ENCODE peak calls at places on chromosome 6, in five cellular contexts. One of them, this sample, is unnamed.
A peak's percentile ranks its signal among the peaks of the same experiment; 100 is the strongest.

GRCh38 chr6:163630575-163630974 is 216.1 kb downstream of the QKI start:
- DNase-seq in dermis blood vessel endothelial cell: no peak
- DNase-seq in CD4-positive, alpha-beta T cell: no peak
- DNase-seq in OCI-LY7: no peak
- DNase-seq in H7: no peak
- DNase-seq in this sample: no peak

GRCh38 chr6:82704048-82704447 is 340.4 kb downstream of the TPBG start:
- DNase-seq in dermis blood vessel endothelial cell: no peak
- DNase-seq in CD4-positive, alpha-beta T cell: no peak
- DNase-seq in H7: no peak
- DNase-seq in OCI-LY7: no peak
- DNase-seq in this sample: no peak

GRCh38 chr6:39080246-39080875 is 31.8 kb downstream of the GLP1R start:
- DNase-seq in H7: peak; percentile 13
- DNase-seq in dermis blood vessel endothelial cell: no peak
- DNase-seq in OCI-LY7: no peak
- DNase-seq in CD4-positive, alpha-beta T cell: no peak
- DNase-seq in this sample: no peak

GRCh38 chr6:36626636-36627035 is 32.5 kb downstream of the SRSF3 start:
- DNase-seq in dermis blood vessel endothelial cell: no peak
- DNase-seq in CD4-positive, alpha-beta T cell: no peak
- DNase-seq in OCI-LY7: no peak
- DNase-seq in H7: no peak
- DNase-seq in this sample: no peak

GRCh38 chr6:26003102-26003694 is 40.6 kb downstream of the TRIM38 start:
- DNase-seq in OCI-LY7: peak; percentile 52
- DNase-seq in H7: peak; percentile 68
- DNase-seq in dermis blood vessel endothelial cell: peak; percentile 80
- DNase-seq in CD4-positive, alpha-beta T cell: peak; percentile 20
- DNase-seq in this sample: peak; percentile 73

GRCh38 chr6:132919476-132919875 is 105.1 kb downstream of the RPS12 start:
- DNase-seq in H7: no peak
- DNase-seq in OCI-LY7: no peak
- DNase-seq in dermis blood vessel endothelial cell: no peak
- DNase-seq in CD4-positive, alpha-beta T cell: no peak
- DNase-seq in this sample: no peak

GRCh38 chr6:20253021-20253420 is 40.8 kb upstream of the MBOAT1 start:
- DNase-seq in OCI-LY7: no peak
- DNase-seq in CD4-positive, alpha-beta T cell: no peak
- DNase-seq in H7: no peak
- DNase-seq in dermis blood vessel endothelial cell: no peak
- DNase-seq in this sample: no peak

GRCh38 chr6:73339340-73339739 is 14.7 kb downstream of the DPPA5 start:
- DNase-seq in dermis blood vessel endothelial cell: no peak
- DNase-seq in CD4-positive, alpha-beta T cell: no peak
- DNase-seq in OCI-LY7: no peak
- DNase-seq in H7: peak; percentile 60
- DNase-seq in this sample: no peak

GRCh38 chr6:43911625-43912577 is 141.9 kb downstream of the VEGFA start:
- DNase-seq in H7: peak; percentile 49
- DNase-seq in OCI-LY7: no peak
- DNase-seq in CD4-positive, alpha-beta T cell: no peak
- DNase-seq in dermis blood vessel endothelial cell: no peak
- DNase-seq in this sample: no peak

GRCh38 chr6:56574292-56574691 is 68.4 kb downstream of the DST start:
- DNase-seq in OCI-LY7: no peak
- DNase-seq in dermis blood vessel endothelial cell: no peak
- DNase-seq in H7: no peak
- DNase-seq in CD4-positive, alpha-beta T cell: no peak
- DNase-seq in this sample: no peak

GRCh38 chr6:42453649-42454427 is 2.1 kb upstream of the TRERF1 start:
- DNase-seq in dermis blood vessel endothelial cell: peak; percentile 10
- DNase-seq in CD4-positive, alpha-beta T cell: no peak
- DNase-seq in OCI-LY7: no peak
- DNase-seq in H7: peak; percentile 50
- DNase-seq in this sample: peak; percentile 19

GRCh38 chr6:108123516-108123929 is 42.3 kb upstream of the NR2E1 start:
- DNase-seq in H7: no peak
- DNase-seq in CD4-positive, alpha-beta T cell: no peak
- DNase-seq in OCI-LY7: no peak
- DNase-seq in dermis blood vessel endothelial cell: no peak
- DNase-seq in this sample: no peak

GRCh38 chr6:16684896-16685554 is 76.2 kb downstream of the ATXN1 start:
- DNase-seq in dermis blood vessel endothelial cell: peak; percentile 40
- DNase-seq in CD4-positive, alpha-beta T cell: peak; percentile 11
- DNase-seq in H7: no peak
- DNase-seq in OCI-LY7: no peak
- DNase-seq in this sample: no peak

GRCh38 chr6:28105286-28105685 is 19.1 kb upstream of the ZSCAN16 start:
- DNase-seq in CD4-positive, alpha-beta T cell: no peak
- DNase-seq in H7: peak; percentile 48
- DNase-seq in OCI-LY7: peak; percentile 56
- DNase-seq in dermis blood vessel endothelial cell: no peak
- DNase-seq in this sample: peak; percentile 11

GRCh38 chr6:75268121-75268987 is 16.2 kb downstream of the TMEM30A start:
- DNase-seq in CD4-positive, alpha-beta T cell: no peak
- DNase-seq in H7: peak; percentile 28
- DNase-seq in dermis blood vessel endothelial cell: peak; percentile 71
- DNase-seq in OCI-LY7: no peak
- DNase-seq in this sample: no peak

GRCh38 chr6:146481527-146481926 is 62.1 kb upstream of the RAB32 start:
- DNase-seq in CD4-positive, alpha-beta T cell: no peak
- DNase-seq in H7: no peak
- DNase-seq in OCI-LY7: no peak
- DNase-seq in dermis blood vessel endothelial cell: no peak
- DNase-seq in this sample: no peak

GRCh38 chr6:33568826-33569570 is 11.1 kb downstream of the BAK1 start:
- DNase-seq in OCI-LY7: no peak
- DNase-seq in dermis blood vessel endothelial cell: no peak
- DNase-seq in H7: peak; percentile 10
- DNase-seq in CD4-positive, alpha-beta T cell: no peak
- DNase-seq in this sample: no peak

GRCh38 chr6:68635706-68636513 is 828 bp downstream of the ADGRB3 start:
- DNase-seq in H7: no peak
- DNase-seq in dermis blood vessel endothelial cell: peak; percentile 10
- DNase-seq in OCI-LY7: no peak
- DNase-seq in CD4-positive, alpha-beta T cell: no peak
- DNase-seq in this sample: peak; percentile 54

GRCh38 chr6:14811760-14812428 is 434.0 kb upstream of the JARID2 start:
- DNase-seq in H7: no peak
- DNase-seq in OCI-LY7: no peak
- DNase-seq in dermis blood vessel endothelial cell: no peak
- DNase-seq in CD4-positive, alpha-beta T cell: no peak
- DNase-seq in this sample: no peak

GRCh38 chr6:12344949-12345693 is 55.0 kb downstream of the EDN1 start:
- DNase-seq in H7: no peak
- DNase-seq in dermis blood vessel endothelial cell: no peak
- DNase-seq in OCI-LY7: no peak
- DNase-seq in CD4-positive, alpha-beta T cell: no peak
- DNase-seq in this sample: no peak

GRCh38 chr6:36769676-36770499 is 69.4 kb downstream of the CPNE5 start:
- DNase-seq in OCI-LY7: peak; percentile 42
- DNase-seq in CD4-positive, alpha-beta T cell: no peak
- DNase-seq in H7: no peak
- DNase-seq in dermis blood vessel endothelial cell: peak; percentile 62
- DNase-seq in this sample: no peak

GRCh38 chr6:77368660-77369313 is 94.5 kb downstream of the HTR1B start:
- DNase-seq in dermis blood vessel endothelial cell: peak; percentile 4
- DNase-seq in OCI-LY7: no peak
- DNase-seq in H7: no peak
- DNase-seq in CD4-positive, alpha-beta T cell: no peak
- DNase-seq in this sample: no peak

GRCh38 chr6:150325093-150325772 is 43.6 kb upstream of the IYD start:
- DNase-seq in CD4-positive, alpha-beta T cell: no peak
- DNase-seq in H7: no peak
- DNase-seq in OCI-LY7: no peak
- DNase-seq in dermis blood vessel endothelial cell: no peak
- DNase-seq in this sample: no peak

GRCh38 chr6:158109744-158110143 is 58.3 kb downstream of the SERAC1 start:
- DNase-seq in CD4-positive, alpha-beta T cell: no peak
- DNase-seq in dermis blood vessel endothelial cell: no peak
- DNase-seq in OCI-LY7: no peak
- DNase-seq in H7: no peak
- DNase-seq in this sample: no peak

GRCh38 chr6:116047173-116047933 is 13.3 kb downstream of the FRK start:
- DNase-seq in OCI-LY7: peak; percentile 39
- DNase-seq in dermis blood vessel endothelial cell: no peak
- DNase-seq in CD4-positive, alpha-beta T cell: no peak
- DNase-seq in H7: no peak
- DNase-seq in this sample: no peak

GRCh38 chr6:53020005-53020744 is 25.1 kb upstream of the GSTA4 start:
- DNase-seq in H7: no peak
- DNase-seq in CD4-positive, alpha-beta T cell: no peak
- DNase-seq in OCI-LY7: no peak
- DNase-seq in dermis blood vessel endothelial cell: no peak
- DNase-seq in this sample: no peak

GRCh38 chr6:11918021-11918738 is 93.9 kb upstream of the HIVEP1 start:
- DNase-seq in dermis blood vessel endothelial cell: peak; percentile 12
- DNase-seq in CD4-positive, alpha-beta T cell: no peak
- DNase-seq in OCI-LY7: no peak
- DNase-seq in H7: no peak
- DNase-seq in this sample: peak; percentile 15

GRCh38 chr6:21299216-21299615 is 294.3 kb upstream of the SOX4 start:
- DNase-seq in CD4-positive, alpha-beta T cell: no peak
- DNase-seq in H7: no peak
- DNase-seq in dermis blood vessel endothelial cell: no peak
- DNase-seq in OCI-LY7: no peak
- DNase-seq in this sample: no peak

GRCh38 chr6:109295766-109296156 is 86.5 kb downstream of the CD164 start:
- DNase-seq in CD4-positive, alpha-beta T cell: no peak
- DNase-seq in OCI-LY7: no peak
- DNase-seq in dermis blood vessel endothelial cell: no peak
- DNase-seq in H7: no peak
- DNase-seq in this sample: no peak

GRCh38 chr6:147390909-147391536 is 117.5 kb upstream of the SAMD5 start:
- DNase-seq in OCI-LY7: peak; percentile 25
- DNase-seq in dermis blood vessel endothelial cell: peak; percentile 51
- DNase-seq in H7: peak; percentile 4
- DNase-seq in CD4-positive, alpha-beta T cell: no peak
- DNase-seq in this sample: peak; percentile 68

GRCh38 chr6:160015778-160016684 is 47.1 kb downstream of the IGF2R start:
- DNase-seq in OCI-LY7: no peak
- DNase-seq in CD4-positive, alpha-beta T cell: peak; percentile 29
- DNase-seq in dermis blood vessel endothelial cell: no peak
- DNase-seq in H7: no peak
- DNase-seq in this sample: no peak

GRCh38 chr6:83536034-83536646 is 23.8 kb downstream of the PRSS35 start:
- DNase-seq in H7: peak; percentile 21
- DNase-seq in OCI-LY7: peak; percentile 45
- DNase-seq in CD4-positive, alpha-beta T cell: peak; percentile 22
- DNase-seq in dermis blood vessel endothelial cell: peak; percentile 75
- DNase-seq in this sample: peak; percentile 76

GRCh38 chr6:78781001-78781400 is 86.3 kb upstream of the IRAK1BP1 start:
- DNase-seq in OCI-LY7: no peak
- DNase-seq in H7: no peak
- DNase-seq in dermis blood vessel endothelial cell: no peak
- DNase-seq in CD4-positive, alpha-beta T cell: no peak
- DNase-seq in this sample: no peak

GRCh38 chr6:149484733-149485700 is at the start of gene ZC3H12D:
- DNase-seq in OCI-LY7: peak; percentile 83
- DNase-seq in dermis blood vessel endothelial cell: peak; percentile 42
- DNase-seq in CD4-positive, alpha-beta T cell: peak; percentile 76
- DNase-seq in H7: no peak
- DNase-seq in this sample: peak; percentile 56

GRCh38 chr6:107344383-107344782 is 115.0 kb downstream of the PDSS2 start:
- DNase-seq in dermis blood vessel endothelial cell: no peak
- DNase-seq in CD4-positive, alpha-beta T cell: no peak
- DNase-seq in OCI-LY7: peak; percentile 64
- DNase-seq in H7: no peak
- DNase-seq in this sample: no peak

GRCh38 chr6:40807484-40807883 is 220.3 kb upstream of the LRFN2 start:
- DNase-seq in dermis blood vessel endothelial cell: no peak
- DNase-seq in OCI-LY7: no peak
- DNase-seq in CD4-positive, alpha-beta T cell: no peak
- DNase-seq in H7: no peak
- DNase-seq in this sample: no peak

GRCh38 chr6:11381801-11382513 is 149.5 kb upstream of the NEDD9 start:
- DNase-seq in dermis blood vessel endothelial cell: peak; percentile 71
- DNase-seq in H7: no peak
- DNase-seq in CD4-positive, alpha-beta T cell: peak; percentile 52
- DNase-seq in OCI-LY7: peak; percentile 83
- DNase-seq in this sample: no peak

GRCh38 chr6:10084276-10084993 is 330.4 kb downstream of the TFAP2A start:
- DNase-seq in dermis blood vessel endothelial cell: no peak
- DNase-seq in OCI-LY7: no peak
- DNase-seq in H7: no peak
- DNase-seq in CD4-positive, alpha-beta T cell: no peak
- DNase-seq in this sample: peak; percentile 32

GRCh38 chr6:155201461-155202226 is 62.2 kb upstream of the CLDN20 start:
- DNase-seq in CD4-positive, alpha-beta T cell: no peak
- DNase-seq in OCI-LY7: no peak
- DNase-seq in dermis blood vessel endothelial cell: peak; percentile 90
- DNase-seq in H7: no peak
- DNase-seq in this sample: peak; percentile 19